ENCODE peak calls at places on chromosomes 3 and 15, in six cellular contexts. C, L, I, W, T and P are unnamed samples.

GRCh38 chr15:88023956-88024355 is 232.6 kb downstream of the NTRK3 start:
- DNase-seq in C (no peak), L (no peak), I (no peak), W (no peak), T (no peak), P (no peak)

GRCh38 chr3:151145713-151146070 is 57.3 kb downstream of the GPR171 start:
- DNase-seq in C (no peak), L (no peak), I (no peak), W (no peak), T (no peak), P (no peak)

GRCh38 chr15:99070268-99070667 is 34.6 kb upstream of the SYNM start:
- DNase-seq in C (no peak), L (no peak), I (peak; percentile 20), W (no peak), T (no peak), P (no peak)

GRCh38 chr3:64667887-64668581 is 19.8 kb downstream of the ADAMTS9 start:
- DNase-seq in C (no peak), L (no peak), I (no peak), W (no peak), T (no peak), P (peak; percentile 55)

GRCh38 chr3:115325539-115325938 is 178.5 kb upstream of the ZBTB20 start:
- DNase-seq in C (no peak), L (no peak), I (peak; percentile 75), W (peak; percentile 50), T (peak; percentile 21), P (no peak)

GRCh38 chr3:141050576-141050912 is 603 bp upstream of the SPSB4 start:
- DNase-seq in C (no peak), L (no peak), I (no peak), W (no peak), T (no peak), P (no peak)

GRCh38 chr15:57432141-57432701 is 55.9 kb downstream of the CGNL1 start:
- DNase-seq in C (no peak), L (no peak), I (peak; percentile 6), W (no peak), T (no peak), P (no peak)

GRCh38 chr3:42222942-42223693 is 42.9 kb downstream of the CCK start:
- DNase-seq in C (no peak), L (no peak), I (no peak), W (no peak), T (no peak), P (no peak)

GRCh38 chr3:62888778-62889177 is 13.6 kb upstream of the CADPS start:
- DNase-seq in C (no peak), L (no peak), I (no peak), W (no peak), T (no peak), P (no peak)

GRCh38 chr3:48405343-48405881 is 24.5 kb downstream of the PLXNB1 start:
- DNase-seq in C (no peak), L (no peak), I (no peak), W (no peak), T (peak; percentile 13), P (no peak)

GRCh38 chr15:76341366-76342045 is 4.9 kb downstream of the ISL2 start:
- DNase-seq in C (no peak), L (peak; percentile 28), I (no peak), W (no peak), T (no peak), P (no peak)

GRCh38 chr3:170054204-170054603 is 16.4 kb downstream of the GPR160 start:
- DNase-seq in C (no peak), L (peak; percentile 18), I (peak; percentile 11), W (no peak), T (no peak), P (no peak)

GRCh38 chr3:32176989-32177701 is 61.3 kb upstream of the CMTM8 start:
- DNase-seq in C (no peak), L (peak; percentile 74), I (peak; percentile 76), W (peak; percentile 37), T (peak; percentile 41), P (no peak)

GRCh38 chr15:40108061-40108854 is 421 bp downstream of the BMF start:
- DNase-seq in C (no peak), L (no peak), I (peak; percentile 35), W (peak; percentile 55), T (peak; percentile 74), P (peak; percentile 72)

GRCh38 chr15:23565395-23566069 is at the start of gene MKRN3:
- DNase-seq in C (peak; percentile 7), L (peak; percentile 24), I (peak; percentile 74), W (peak; percentile 7), T (no peak), P (no peak)

GRCh38 chr3:45537960-45538640 is 56.5 kb upstream of the LIMD1 start:
- DNase-seq in C (no peak), L (no peak), I (no peak), W (peak; percentile 60), T (peak; percentile 33), P (peak; percentile 77)

GRCh38 chr3:50473768-50474167 is 29.7 kb downstream of the CACNA2D2 start:
- DNase-seq in C (no peak), L (no peak), I (no peak), W (no peak), T (no peak), P (peak; percentile 40)

GRCh38 chr3:122960652-122961051 is 66.9 kb downstream of the SEMA5B start:
- DNase-seq in C (no peak), L (no peak), I (no peak), W (no peak), T (no peak), P (no peak)

GRCh38 chr15:36940636-36941285 is 159.6 kb downstream of the MEIS2 start:
- DNase-seq in C (no peak), L (no peak), I (no peak), W (no peak), T (no peak), P (no peak)

GRCh38 chr3:146269271-146269670 is 18.4 kb upstream of the PLSCR4 start:
- DNase-seq in C (no peak), L (no peak), I (no peak), W (peak; percentile 27), T (no peak), P (no peak)

GRCh38 chr3:156106721-156107373 is 13.5 kb upstream of the KCNAB1 start:
- DNase-seq in C (no peak), L (no peak), I (no peak), W (no peak), T (no peak), P (no peak)

DNA sequence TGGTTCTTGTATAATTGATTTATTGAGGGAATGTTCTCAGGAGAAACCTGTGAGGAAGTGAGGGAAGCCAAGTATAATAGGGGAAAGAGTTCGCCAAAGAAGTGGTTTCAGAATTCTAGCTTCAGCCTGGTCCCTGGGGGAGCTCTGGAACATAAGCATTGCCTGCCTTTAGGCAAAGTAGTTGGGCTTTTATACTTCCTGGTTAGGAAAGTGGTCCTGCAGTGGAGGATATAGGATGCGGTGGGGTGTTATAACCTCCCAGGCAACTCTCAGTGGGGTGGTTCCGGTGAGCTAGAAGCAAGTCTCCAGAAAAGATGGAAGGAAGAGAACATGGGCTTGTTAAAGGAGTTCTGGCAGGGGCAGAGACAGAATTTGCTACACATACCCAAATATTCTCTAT is 22.7 kb upstream of the RBMS3 start:
- DNase-seq in C (no peak), L (no peak), I (no peak), W (no peak), T (no peak), P (no peak)
- H3K4me3 ChIP-seq in C (no peak overlapping the region), L (no peak overlapping the region), I (no peak overlapping the region), W (no peak overlapping the region), T (no peak overlapping the region), P (no peak overlapping the region)

GRCh38 chr3:196073188-196073838 is 8.6 kb downstream of the TFRC start:
- DNase-seq in C (no peak), L (peak; percentile 80), I (peak; percentile 70), W (peak; percentile 54), T (peak; percentile 55), P (peak; percentile 34)

GRCh38 chr3:196075013-196075412 is 6.9 kb downstream of the TFRC start:
- DNase-seq in C (no peak), L (no peak), I (no peak), W (no peak), T (no peak), P (no peak)

GRCh38 chr3:196067439-196067838 is 14.5 kb downstream of the TFRC start:
- DNase-seq in C (no peak), L (no peak), I (no peak), W (no peak), T (no peak), P (no peak)

GRCh38 chr3:196076721-196077120 is 5.2 kb downstream of the TFRC start:
- DNase-seq in C (no peak), L (no peak), I (no peak), W (no peak), T (no peak), P (no peak)

DNA sequence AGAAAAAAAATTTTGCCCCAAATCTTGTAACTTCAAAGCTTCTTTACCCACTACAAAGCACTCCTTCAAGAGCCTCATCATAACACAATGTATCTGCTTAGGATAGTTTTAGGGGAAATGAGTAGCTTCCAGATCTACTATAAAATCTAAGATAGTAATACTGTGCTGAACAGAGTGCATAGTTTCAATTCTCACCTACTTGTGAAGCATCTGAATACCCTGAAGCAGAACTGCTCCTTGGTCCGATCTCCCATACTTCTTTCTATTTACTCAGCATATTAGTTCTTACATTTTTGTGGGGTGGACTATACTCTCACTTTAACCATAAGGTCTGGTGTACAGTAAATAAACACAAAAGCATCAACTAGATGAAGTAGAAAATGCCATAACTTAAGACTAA is 9.6 kb downstream of the TFRC start:
- DNase-seq in C (no peak), L (no peak), I (no peak), W (no peak), T (no peak), P (no peak)
- H3K4me3 ChIP-seq in C (no peak overlapping the region), L (no peak overlapping the region), I (no peak overlapping the region), W (no peak overlapping the region), T (no peak overlapping the region), P (no peak overlapping the region)

DNA sequence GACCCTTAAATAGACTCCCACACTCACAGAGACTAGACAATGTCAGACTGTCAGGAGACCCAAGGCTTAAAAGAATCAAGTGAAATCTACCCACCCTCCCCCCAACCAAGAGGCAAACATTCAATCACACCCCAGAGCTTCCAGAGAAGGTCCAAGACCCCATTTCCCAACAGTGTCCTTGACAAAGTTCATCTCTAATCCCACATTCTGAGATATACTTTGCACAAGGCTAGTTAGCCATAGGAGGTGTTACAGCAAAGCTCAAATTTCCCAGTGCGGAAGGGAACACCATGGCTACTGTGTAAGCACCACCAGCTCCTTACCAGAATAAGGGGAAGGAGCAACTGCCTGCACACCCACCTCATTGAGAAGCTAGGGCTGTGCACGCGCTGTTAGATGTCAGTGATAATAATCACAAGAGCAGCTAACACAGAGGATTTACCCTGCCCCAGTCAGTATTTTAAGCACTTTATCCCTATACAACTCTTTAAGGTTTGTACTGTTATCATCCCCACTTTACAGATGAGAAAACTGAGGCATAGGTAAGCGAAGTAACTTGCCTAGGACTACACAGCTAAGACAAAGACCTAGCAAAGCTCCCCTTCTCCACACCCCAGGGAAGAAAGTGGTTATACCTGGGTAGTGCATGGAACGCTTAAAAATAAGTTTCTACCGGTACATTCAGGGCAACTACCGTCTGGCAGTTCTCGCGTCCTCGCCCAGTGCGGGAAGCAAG is 17.3 kb downstream of the SPATA12 start:
- DNase-seq in C (no peak), L (peak; percentile 21), I (no peak), W (no peak), T (no peak), P (no peak)
- H3K4me3 ChIP-seq in C (peak overlapping the region; percentile 69), L (no peak overlapping the region), I (peak overlapping the region; percentile 79), W (peak overlapping the region; percentile 72), T (peak overlapping the region; percentile 95), P (peak overlapping the region; percentile 78)

DNA sequence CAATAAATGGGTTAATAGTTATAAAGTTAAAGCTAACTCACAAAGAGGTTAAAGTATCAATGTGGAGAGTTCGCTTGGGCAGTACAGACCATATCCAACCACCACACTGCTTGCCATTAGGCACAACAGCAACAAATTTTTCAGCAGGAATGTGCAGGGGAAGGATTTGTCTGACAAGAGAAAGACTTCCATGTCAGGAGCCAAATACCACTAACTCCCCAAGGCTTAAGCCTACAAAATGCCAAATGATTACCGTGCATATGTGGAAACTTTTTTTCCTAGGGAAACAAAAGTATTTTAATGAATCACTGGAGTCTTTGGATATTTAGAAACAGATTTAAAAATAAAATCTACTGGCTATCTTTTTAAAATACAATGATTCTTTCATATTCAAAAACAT is 8.1 kb downstream of the VGLL3 start:
- DNase-seq in C (peak; percentile 79), L (no peak), I (no peak), W (peak; percentile 68), T (no peak), P (no peak)
- H3K4me3 ChIP-seq in C (peak overlapping the region; percentile 13), L (no peak overlapping the region), I (no peak overlapping the region), W (no peak overlapping the region), T (no peak overlapping the region), P (peak overlapping the region; percentile 7)